ENCODE peak calls at places on chromosomes 7 and 10, in six cellular contexts. N is AG04450, Z is astrocyte of the spinal cord, Q is PC-9, T is cardiac fibroblast, Y is choroid plexus epithelial cell. S is an unnamed sample.

GRCh38 chr7:139598642-139599041 is 75.2 kb downstream of the CLEC2L start:
- DNase-seq in N (no peak), Z (no peak), Q (peak), T (peak), Y (no peak), S (no peak)

GRCh38 chr10:5234106-5234877 is 37.7 kb downstream of the AKR1C4 start:
- DNase-seq in N (peak), Z (no peak), Q (peak), T (peak), Y (peak), S (peak)

GRCh38 chr7:132738254-132738653 is 162.0 kb upstream of the PLXNA4 start:
- DNase-seq in N (peak), Z (peak), Q (no peak), T (peak), Y (peak), S (peak)

GRCh38 chr7:24926623-24927539 is 53.1 kb downstream of the OSBPL3 start:
- DNase-seq in N (peak), Z (peak), Q (no peak), T (peak), Y (peak), S (peak)

GRCh38 chr7:128361463-128362441 is at the start of gene PRRT4:
- DNase-seq in N (no peak), Z (no peak), Q (peak), T (peak), Y (peak), S (no peak)

GRCh38 chr10:88931548-88931947 is 21.0 kb downstream of the ACTA2 start:
- DNase-seq in N (no peak), Z (no peak), Q (no peak), T (peak), Y (no peak), S (no peak)

GRCh38 chr10:23331567-23332290 is 12.9 kb downstream of the C10orf67 start:
- DNase-seq in N (no peak), Z (peak), Q (no peak), T (peak), Y (peak), S (peak)

GRCh38 chr10:68561804-68562649 is 1.9 kb downstream of the TET1 start:
- DNase-seq in N (no peak), Z (peak), Q (no peak), T (no peak), Y (peak), S (peak)

GRCh38 chr10:52215745-52216361 is 98.2 kb upstream of the DKK1 start:
- DNase-seq in N (peak), Z (peak), Q (peak), T (peak), Y (peak), S (peak)

GRCh38 chr7:51012569-51013217 is 230.0 kb upstream of the GRB10 start:
- DNase-seq in N (no peak), Z (no peak), Q (no peak), T (no peak), Y (no peak), S (no peak)

GRCh38 chr10:112313911-112314310 is 30.7 kb downstream of the TECTB start:
- DNase-seq in N (no peak), Z (no peak), Q (no peak), T (no peak), Y (peak), S (peak)

GRCh38 chr10:67818323-67818722 is 19.7 kb downstream of the DNAJC12 start:
- DNase-seq in N (no peak), Z (peak), Q (peak), T (peak), Y (peak), S (peak)

GRCh38 chr7:138021889-138022288 is 20.0 kb upstream of the CREB3L2 start:
- DNase-seq in N (no peak), Z (no peak), Q (no peak), T (no peak), Y (no peak), S (no peak)

GRCh38 chr7:2800220-2800922 is 43.7 kb downstream of the GNA12 start:
- DNase-seq in N (no peak), Z (no peak), Q (no peak), T (no peak), Y (no peak), S (no peak)

GRCh38 chr7:15462721-15463389 is 99.0 kb downstream of the AGMO start:
- DNase-seq in N (no peak), Z (no peak), Q (no peak), T (no peak), Y (no peak), S (no peak)

GRCh38 chr10:97729014-97729413 is 7.9 kb upstream of the ZFYVE27 start:
- DNase-seq in N (no peak), Z (no peak), Q (no peak), T (no peak), Y (no peak), S (no peak)

GRCh38 chr7:36128448-36129047 is 24.5 kb upstream of the EEPD1 start:
- DNase-seq in N (peak), Z (peak), Q (peak), T (peak), Y (peak), S (peak)

GRCh38 chr7:923108-924041 is 31.1 kb downstream of the ADAP1 start:
- DNase-seq in N (no peak), Z (peak), Q (peak), T (peak), Y (peak), S (no peak)

GRCh38 chr10:62305813-62306212 is 37.2 kb upstream of the RTKN2 start:
- DNase-seq in N (no peak), Z (peak), Q (no peak), T (no peak), Y (peak), S (no peak)

GRCh38 chr7:4612939-4613841 is 68.9 kb upstream of the FOXK1 start:
- DNase-seq in N (no peak), Z (peak), Q (no peak), T (peak), Y (peak), S (peak)

GRCh38 chr10:128064615-128065580 is 61.3 kb downstream of the MKI67 start:
- DNase-seq in N (no peak), Z (peak), Q (no peak), T (peak), Y (peak), S (peak)

GRCh38 chr7:28272461-28272877 is 91.9 kb upstream of the JAZF1 start:
- DNase-seq in N (peak), Z (peak), Q (no peak), T (peak), Y (peak), S (peak)

GRCh38 chr7:40329601-40330153 is 194.9 kb downstream of the SUGCT start:
- DNase-seq in N (peak), Z (peak), Q (peak), T (peak), Y (peak), S (peak)

GRCh38 chr10:10315989-10316388 is 701.7 kb upstream of the CELF2 start:
- DNase-seq in N (no peak), Z (no peak), Q (no peak), T (no peak), Y (no peak), S (no peak)

GRCh38 chr10:104683567-104683966 is 42.5 kb downstream of the SORCS3 start:
- DNase-seq in N (no peak), Z (no peak), Q (no peak), T (no peak), Y (no peak), S (no peak)

GRCh38 chr7:47653550-47654351 is 71.8 kb upstream of the TNS3 start:
- DNase-seq in N (no peak), Z (peak), Q (peak), T (peak), Y (no peak), S (peak)

GRCh38 chr7:134920026-134920758 is 66.1 kb upstream of the AGBL3 start:
- DNase-seq in N (peak), Z (peak), Q (no peak), T (peak), Y (peak), S (peak)

GRCh38 chr7:155979994-155980393 is 167.7 kb upstream of the SHH start:
- DNase-seq in N (no peak), Z (no peak), Q (no peak), T (no peak), Y (no peak), S (no peak)

DNA sequence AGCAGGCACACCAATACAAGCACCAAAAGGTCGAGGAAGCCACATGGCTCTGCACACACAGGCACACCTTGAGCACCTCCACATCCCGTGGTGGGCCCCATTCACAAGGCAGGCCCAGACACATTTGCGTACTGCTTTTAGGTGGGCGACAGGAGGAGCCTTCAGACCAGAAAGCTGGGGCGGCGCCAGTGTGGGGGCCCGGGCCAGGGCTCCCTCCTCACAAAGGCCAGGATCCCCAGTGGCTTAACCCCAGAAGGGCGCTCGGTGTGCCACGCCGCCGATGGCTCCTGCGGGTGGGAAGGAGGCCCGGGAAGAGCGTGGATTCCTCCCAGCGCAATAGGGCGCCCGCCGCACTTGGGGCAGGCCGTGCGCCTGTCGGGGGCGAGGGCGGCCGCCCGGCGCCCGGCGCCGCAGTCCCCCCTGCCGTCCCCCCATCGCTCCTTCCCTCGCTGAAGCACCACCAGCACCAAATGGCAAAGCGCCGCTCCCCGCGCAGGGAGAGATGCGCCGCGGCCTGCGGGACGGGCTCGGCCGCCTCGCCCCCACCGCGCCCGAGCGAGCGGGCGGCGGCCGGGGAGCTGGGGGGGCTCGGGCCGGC is 2.9 kb upstream of the SMARCD3 start:
- DNase-seq in N (no peak), Z (peak), Q (peak), T (peak), Y (peak), S (peak)
- H3K4me3 ChIP-seq in N (peak), Z (peak), Q (peak), T (peak), Y (peak), S (peak)

GRCh38 chr7:74403521-74404387 is 50.0 kb upstream of the GTF2IRD1 start:
- DNase-seq in N (no peak), Z (no peak), Q (no peak), T (no peak), Y (no peak), S (no peak)

GRCh38 chr7:74404741-74405140 is 49.0 kb upstream of the GTF2IRD1 start:
- DNase-seq in N (no peak), Z (no peak), Q (no peak), T (no peak), Y (no peak), S (no peak)

GRCh38 chr7:74405899-74406512 is 47.7 kb upstream of the GTF2IRD1 start:
- DNase-seq in N (no peak), Z (no peak), Q (no peak), T (no peak), Y (no peak), S (no peak)

GRCh38 chr7:74404388-74404700 is 49.4 kb upstream of the GTF2IRD1 start:
- DNase-seq in N (no peak), Z (no peak), Q (no peak), T (no peak), Y (no peak), S (no peak)

DNA sequence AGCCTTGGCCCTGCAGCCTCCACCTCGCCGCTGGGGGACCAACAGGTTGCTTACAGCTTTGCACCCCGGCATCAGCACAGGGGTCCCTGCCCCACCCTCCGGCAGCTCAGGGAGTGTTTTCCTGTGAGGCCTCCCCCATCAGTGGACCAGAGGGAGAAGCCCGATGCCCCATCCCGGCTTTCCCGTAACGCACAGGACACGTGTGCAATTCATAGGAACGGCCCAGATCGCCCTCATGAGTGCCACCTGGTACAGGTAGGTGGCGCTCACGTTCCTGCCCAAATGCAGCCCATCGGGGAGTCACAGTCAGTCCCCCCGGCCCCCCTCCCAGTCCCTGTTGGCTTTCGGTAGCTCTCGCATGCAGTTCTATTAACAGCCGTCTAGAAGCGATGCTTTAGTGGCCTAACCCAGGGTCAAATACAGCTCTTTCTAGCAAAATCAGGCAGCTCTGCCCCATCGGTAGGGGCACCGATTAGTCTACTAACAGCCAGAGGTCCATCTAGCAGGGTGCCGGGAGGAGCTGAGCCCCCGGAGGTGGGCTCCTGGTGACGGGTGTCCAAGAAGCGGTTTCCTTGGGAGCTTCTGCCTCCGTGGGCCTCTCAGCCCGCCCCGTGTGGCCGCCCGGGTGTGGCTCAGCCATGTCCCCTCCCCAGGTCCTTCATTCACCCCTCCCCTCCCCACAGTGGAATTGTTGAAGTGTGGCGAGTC is 48.4 kb upstream of the GTF2IRD1 start:
- DNase-seq in N (no peak), Z (no peak), Q (peak), T (no peak), Y (no peak), S (peak)
- TF ChIP-seq CTCF in N (peak), Z (peak), Q (peak), T (no peak), Y (peak), S (peak)

DNA sequence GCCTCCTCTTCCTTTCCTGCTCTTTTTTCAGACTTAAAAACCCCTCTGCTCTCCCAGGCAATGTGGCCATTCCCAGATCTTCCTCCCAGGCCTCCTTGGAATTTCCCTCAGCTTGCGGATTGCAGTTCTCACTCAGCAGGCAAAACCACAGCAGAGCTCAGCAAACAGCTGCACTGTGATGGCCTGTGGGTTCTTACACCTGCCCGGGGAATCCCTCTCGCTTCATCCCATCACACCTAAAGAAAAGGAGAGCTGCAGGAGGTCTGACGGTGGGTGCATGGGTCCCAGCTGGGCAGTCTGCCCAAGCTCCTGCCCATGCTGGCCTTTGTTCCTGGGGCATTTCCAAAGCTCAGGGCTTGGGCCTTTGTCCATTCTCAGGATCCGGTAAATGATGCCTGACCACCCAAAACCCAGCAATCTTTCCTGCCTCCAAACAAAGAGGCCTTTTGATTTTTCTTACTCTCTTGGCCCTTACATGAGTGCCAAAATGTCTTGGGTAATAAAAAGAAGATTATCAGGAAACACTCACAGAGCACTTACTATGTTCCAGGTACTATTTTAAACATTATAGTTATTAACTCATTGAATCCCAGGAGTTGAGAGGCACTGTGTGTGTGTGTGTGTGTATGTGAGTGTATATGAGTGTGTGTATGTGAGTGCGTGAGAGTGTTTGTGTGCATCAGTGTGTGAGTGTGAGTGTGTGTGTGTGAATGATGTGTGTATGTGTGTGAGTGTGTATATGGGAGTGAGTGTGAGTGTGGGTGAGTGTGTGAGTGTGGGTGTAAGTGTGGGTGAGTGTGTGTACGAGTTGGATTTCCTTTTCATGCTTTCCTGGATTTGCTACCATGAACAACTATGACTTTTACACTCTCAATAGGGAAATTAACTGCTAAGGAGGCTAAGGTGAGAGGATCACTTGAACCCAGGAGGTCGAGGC is 64.5 kb upstream of the PODXL start:
- DNase-seq in N (no peak), Z (peak), Q (no peak), T (peak), Y (peak), S (no peak)
- H3K4me3 ChIP-seq in N (no peak), Z (no peak), Q (no peak), T (no peak), Y (no peak), S (no peak)

GRCh38 chr10:126226205-126226604 is 162.1 kb downstream of the ADAM12 start:
- DNase-seq in N (no peak), Z (no peak), Q (no peak), T (no peak), Y (no peak), S (peak)
- TF ChIP-seq CTCF in N (no peak), Z (no peak), Q (no peak), T (no peak), Y (no peak), S (no peak)

DNA sequence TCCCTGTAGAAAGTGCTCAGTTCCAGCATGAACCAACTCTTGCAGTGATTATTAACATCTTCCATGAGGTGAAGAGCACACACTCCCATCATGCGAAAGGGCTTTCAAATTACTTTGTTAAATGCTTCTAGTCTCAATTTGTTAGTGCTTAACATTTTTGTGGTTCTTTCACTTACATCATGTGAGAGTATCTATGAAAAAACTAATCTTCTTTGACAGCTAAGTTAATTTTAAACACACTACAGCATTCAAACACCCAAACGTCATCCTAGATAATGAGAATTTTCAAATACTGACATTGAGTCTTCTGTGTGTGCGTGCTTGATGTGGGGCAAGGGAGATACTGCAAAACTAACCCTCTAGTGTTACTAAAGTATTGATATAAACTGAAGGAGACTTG is 84.8 kb downstream of the ETV1 start:
- DNase-seq in N (no peak), Z (peak), Q (no peak), T (peak), Y (peak), S (peak)
- H3K4me3 ChIP-seq in N (no peak), Z (no peak), Q (no peak), T (no peak), Y (no peak), S (no peak)